ENCODE peak calls at places on chromosomes 13 and 19, in four cellular contexts. W, L, J and Y are unnamed samples.

GRCh38 chr13:107299717-107300116 is 731.8 kb upstream of the ARGLU1 start:
- DNase-seq in W (no peak), L (no peak), J (no peak), Y (peak)

GRCh38 chr13:36841411-36841810 is 22.4 kb downstream of the RFXAP start:
- DNase-seq in W (no peak), L (no peak), J (no peak), Y (no peak)

GRCh38 chr13:92074658-92075057 is 676.2 kb downstream of the GPC5 start:
- DNase-seq in W (no peak), L (peak), J (peak), Y (no peak)

GRCh38 chr13:111387945-111388600 is 67.6 kb downstream of the TEX29 start:
- DNase-seq in W (no peak), L (no peak), J (no peak), Y (peak)

GRCh38 chr19:47497073-47497766 is 13.2 kb upstream of the KPTN start:
- DNase-seq in W (no peak), L (no peak), J (no peak), Y (no peak)

GRCh38 chr19:35006342-35006998 is 6.3 kb downstream of the GRAMD1A start:
- DNase-seq in W (peak), L (no peak), J (no peak), Y (no peak)

GRCh38 chr13:74158606-74159352 is 24.6 kb upstream of the KLF12 start:
- DNase-seq in W (no peak), L (no peak), J (no peak), Y (no peak)

GRCh38 chr19:41206926-41207750 is 11.9 kb upstream of the AXL start:
- DNase-seq in W (no peak), L (no peak), J (peak), Y (peak)

GRCh38 chr19:10419646-10420443 is 493 bp upstream of the PDE4A start:
- DNase-seq in W (no peak), L (peak), J (peak), Y (peak)

GRCh38 chr13:107993239-107993948 is 221.9 kb downstream of the LIG4 start:
- DNase-seq in W (no peak), L (no peak), J (no peak), Y (no peak)

GRCh38 chr19:8324186-8325050 is 3.1 kb downstream of the RPS28 start:
- DNase-seq in W (no peak), L (no peak), J (peak), Y (no peak)

GRCh38 chr13:28495586-28496564 is 947 bp upstream of the FLT1 start:
- DNase-seq in W (no peak), L (no peak), J (no peak), Y (peak)

GRCh38 chr19:42330521-42330835 is 5.0 kb downstream of the MEGF8 start:
- DNase-seq in W (no peak), L (no peak), J (no peak), Y (no peak)